ENCODE peak calls at places on chromosomes 11 and 22, in seven cellular contexts. V is H9, S is IMR-90, I is mesendoderm, E is neuronal stem cell, R is mesenchymal stem cell, B is H1. O is an unnamed sample.

GRCh38 chr22:48758021-48758561 is 1069.6 kb downstream of the BRD1 start:
- DNase-seq in V (peak; percentile 20), E (no peak), S (no peak), B (no peak), I (no peak), R (no peak), O (no peak)

GRCh38 chr11:57487920-57488319 is 27.6 kb downstream of the SLC43A1 start:
- DNase-seq in E (no peak), V (no peak), R (no peak), B (no peak), S (no peak), I (no peak), O (no peak)

GRCh38 chr22:45768490-45768889 is 96.9 kb downstream of the ATXN10 start:
- DNase-seq in B (no peak), R (no peak), V (no peak), E (no peak), I (no peak), S (no peak), O (no peak)

GRCh38 chr11:88301478-88302140 is 35.9 kb downstream of the CTSC start:
- DNase-seq in R (peak; percentile 80), V (no peak), B (no peak), S (peak; percentile 39), I (no peak), E (no peak), O (no peak)

GRCh38 chr11:27718853-27719574 is 18.8 kb upstream of the BDNF start:
- DNase-seq in R (peak; percentile 82), I (peak; percentile 91), E (peak; percentile 70), B (peak; percentile 79), S (peak; percentile 65), V (peak; percentile 72), O (peak; percentile 34)

GRCh38 chr11:126465573-126466287 is 110.2 kb downstream of the ST3GAL4 start:
- DNase-seq in E (no peak), R (no peak), B (no peak), V (no peak), I (no peak), S (no peak), O (no peak)

GRCh38 chr11:111476366-111476765 is 35.8 kb downstream of the BTG4 start:
- DNase-seq in R (no peak), S (peak; percentile 16), I (no peak), V (no peak), B (no peak), E (no peak), O (no peak)

GRCh38 chr22:30876925-30877553 is 91.5 kb downstream of the MORC2 start:
- DNase-seq in V (no peak), S (peak; percentile 52), I (no peak), B (no peak), R (no peak), E (no peak), O (no peak)

GRCh38 chr22:22599248-22599647 is 40.2 kb upstream of the PRAME start:
- DNase-seq in S (no peak), E (no peak), V (no peak), B (no peak), I (no peak), R (no peak), O (no peak)

GRCh38 chr11:119684361-119685072 is 44.5 kb downstream of the NECTIN1 start:
- DNase-seq in S (peak; percentile 75), R (peak; percentile 85), I (peak; percentile 91), B (no peak), V (no peak), E (no peak), O (no peak)

GRCh38 chr11:113505541-113506375 is 30.6 kb upstream of the DRD2 start:
- DNase-seq in I (peak; percentile 22), S (peak; percentile 36), V (peak; percentile 14), R (no peak), B (no peak), E (no peak), O (peak; percentile 17)

GRCh38 chr11:118697346-118697745 is 17.9 kb upstream of the TREH start:
- DNase-seq in B (no peak), I (no peak), V (no peak), S (no peak), R (no peak), E (no peak), O (no peak)

GRCh38 chr11:17457361-17458104 is 19.1 kb downstream of the ABCC8 start:
- DNase-seq in S (no peak), B (no peak), E (no peak), V (no peak), R (no peak), I (no peak), O (no peak)

GRCh38 chr22:46731246-46732040 is 6.6 kb downstream of the CERK start:
- DNase-seq in R (peak; percentile 58), E (no peak), V (peak; percentile 54), S (no peak), B (peak; percentile 55), I (peak; percentile 59), O (no peak)

GRCh38 chr22:47121791-47122190 is 359.3 kb downstream of the TBC1D22A start:
- DNase-seq in R (no peak), V (no peak), I (no peak), E (no peak), B (no peak), S (no peak), O (no peak)

GRCh38 chr22:45136594-45136993 is 27.1 kb upstream of the NUP50 start:
- DNase-seq in B (no peak), S (no peak), I (no peak), V (no peak), E (no peak), R (no peak), O (no peak)

GRCh38 chr11:2825261-2825885 is 60.2 kb downstream of the CDKN1C start:
- DNase-seq in E (no peak), I (no peak), V (no peak), R (peak; percentile 78), S (peak; percentile 74), B (no peak), O (peak; percentile 80)

GRCh38 chr11:67387074-67387473 is 4.7 kb upstream of the RAD9A start:
- DNase-seq in E (no peak), I (peak; percentile 72), B (no peak), S (no peak), V (no peak), R (no peak), O (no peak)

GRCh38 chr22:48570912-48571311 is 1256.8 kb downstream of the BRD1 start:
- DNase-seq in V (no peak), R (no peak), B (no peak), I (no peak), E (no peak), S (no peak), O (no peak)

GRCh38 chr11:65911682-65912568 is 6.9 kb downstream of the C11orf68 start:
- DNase-seq in E (no peak), R (peak; percentile 81), I (peak; percentile 87), S (peak; percentile 87), B (peak; percentile 73), V (peak; percentile 79), O (no peak)

DNA sequence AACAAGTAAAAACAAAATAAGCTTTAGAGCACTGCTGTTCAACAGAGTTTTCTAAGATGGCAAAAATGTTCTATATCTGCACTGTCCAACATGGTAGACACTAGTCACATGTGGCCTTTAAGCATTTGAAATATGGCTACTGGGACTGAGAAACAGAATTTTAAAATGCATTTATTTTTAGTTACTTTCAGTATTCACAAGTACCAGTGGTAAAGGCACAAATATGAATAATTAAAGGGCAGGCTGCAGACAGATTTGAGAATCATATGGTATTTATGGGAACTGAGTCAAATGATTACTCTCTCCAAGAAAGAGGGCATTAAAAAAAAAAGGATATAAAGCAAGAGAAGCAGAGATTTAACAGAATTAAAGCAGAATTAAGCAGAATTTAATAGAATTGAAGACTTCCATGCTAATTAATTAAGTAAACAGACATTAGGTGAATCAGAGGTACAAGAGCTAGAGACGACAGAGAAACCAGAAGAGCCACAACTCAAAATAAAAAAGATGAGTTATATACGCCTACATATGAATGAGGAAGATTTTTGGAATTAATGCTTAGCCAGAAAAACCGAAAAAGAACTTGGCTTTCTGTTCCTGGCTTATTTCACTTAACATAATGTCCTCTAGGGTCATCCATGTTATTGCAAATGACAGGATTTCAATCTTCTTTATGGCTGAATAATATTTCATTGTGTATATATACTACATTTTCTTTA is 160.4 kb downstream of the ATG16L2 start:
- DNase-seq in E (no peak), S (no peak), I (no peak), V (no peak), R (no peak), B (no peak), O (no peak)
- H3K23ac ChIP-seq in E (no peak overlapping the region), S (no peak overlapping the region), I (no peak overlapping the region), V (no peak overlapping the region), R (no peak overlapping the region), B (no peak overlapping the region), O (no peak overlapping the region)

GRCh38 chr11:69123593-69124545 is 31.9 kb upstream of the SMIM38 start:
- DNase-seq in S (no peak), B (peak; percentile 63), V (no peak), I (peak; percentile 46), E (no peak), R (no peak), O (no peak)

GRCh38 chr11:69121021-69121420 is 34.7 kb upstream of the SMIM38 start:
- DNase-seq in E (no peak), V (no peak), I (no peak), B (no peak), S (no peak), R (no peak), O (no peak)

GRCh38 chr11:69122642-69123431 is 32.9 kb upstream of the SMIM38 start:
- DNase-seq in V (peak; percentile 96), S (peak; percentile 70), R (peak; percentile 59), B (peak; percentile 83), E (peak; percentile 67), I (peak; percentile 98), O (peak; percentile 56)

GRCh38 chr11:69121621-69122336 is 34.0 kb upstream of the SMIM38 start:
- DNase-seq in B (no peak), I (no peak), S (no peak), R (no peak), V (no peak), E (no peak), O (no peak)

GRCh38 chr11:69122337-69122641 is 33.4 kb upstream of the SMIM38 start:
- DNase-seq in S (no peak), V (no peak), B (no peak), R (no peak), E (no peak), I (no peak), O (no peak)
- H3K27ac ChIP-seq in S (no peak overlapping the region), V (no peak overlapping the region), B (no peak overlapping the region), R (no peak overlapping the region), E (no peak overlapping the region), I (no peak overlapping the region), O (peak overlapping the region; percentile 18)

GRCh38 chr22:26416670-26417270 is 12.3 kb upstream of the ASPHD2 start:
- DNase-seq in R (peak; percentile 46), B (peak; percentile 54), E (no peak), V (peak; percentile 80), S (peak; percentile 73), I (peak; percentile 95), O (peak; percentile 97)
- H3K27me3 ChIP-seq in R (peaks cover 29% of the 10 kb centered on the region), B (no peaks in the 10 kb centered on the region), E (no peaks in the 10 kb centered on the region), V (no peaks in the 10 kb centered on the region), S (peaks cover 20% of the 10 kb centered on the region), I (no peaks in the 10 kb centered on the region), O (no peaks in the 10 kb centered on the region)

DNA sequence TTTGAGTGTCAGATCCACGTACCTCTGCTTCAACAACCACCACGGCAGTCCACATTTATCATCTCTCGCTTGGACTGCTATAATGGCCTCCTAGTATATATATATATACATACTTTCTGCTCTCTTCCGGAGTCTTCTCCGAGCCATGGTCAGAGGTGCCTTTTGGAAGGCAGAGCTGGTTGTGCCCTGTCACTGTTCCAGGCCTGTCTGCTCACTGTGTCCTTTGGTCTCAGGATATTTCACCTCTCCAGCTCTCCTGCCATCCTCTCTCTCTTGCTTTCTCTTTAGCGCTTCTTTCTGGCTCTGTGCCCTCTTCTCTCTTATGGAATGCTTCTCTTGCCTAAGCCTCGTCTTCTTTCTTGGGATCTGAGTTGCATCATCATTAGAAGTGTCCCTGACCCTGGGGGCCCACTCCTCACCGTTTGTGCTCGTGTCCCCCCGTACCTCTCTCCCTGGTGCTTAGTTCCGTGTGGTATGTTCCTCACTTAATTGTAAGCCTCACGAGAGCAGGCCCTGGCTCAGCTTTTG is 86.1 kb upstream of the RASSF10 start:
- DNase-seq in B (no peak), V (no peak), E (no peak), S (peak; percentile 47), R (peak; percentile 67), I (no peak), O (no peak)
- H3K23ac ChIP-seq in B (no peak overlapping the region), V (no peak overlapping the region), E (no peak overlapping the region), S (no peak overlapping the region), R (no peak overlapping the region), I (no peak overlapping the region), O (no peak overlapping the region)

O was measured in trophoblast cell.